ENCODE peak calls at places on chromosomes 13 and 19, in ten cellular contexts. F is right lobe of liver, K is IMR-90, Q is ovary, G is uterus, Z is tibial nerve, U is H1, L is Peyer's patch, I is adrenal gland, E is stomach. J is an unnamed sample.

GRCh38 chr13:95300625-95301134 is 571 bp downstream of the ABCC4 start:
- DNase-seq in I (no peak), L (peak), Z (no peak), U (peak), Q (peak), E (peak), K (peak), F (peak), G (peak), J (peak)

GRCh38 chr13:99647593-99647980 is 146.3 kb downstream of the TM9SF2 start:
- DNase-seq in Z (no peak), K (no peak), G (no peak), I (no peak), F (no peak), L (no peak), Q (no peak), U (no peak), E (no peak), J (no peak)

GRCh38 chr19:28836366-28836765 is 376.6 kb downstream of the UQCRFS1 start:
- DNase-seq in Z (no peak), K (no peak), E (no peak), L (no peak), I (no peak), U (no peak), Q (no peak), G (no peak), F (no peak), J (no peak)

GRCh38 chr13:103497404-103497803 is 431.2 kb upstream of the SLC10A2 start:
- DNase-seq in F (no peak), K (no peak), Z (no peak), G (no peak), U (no peak), Q (no peak), I (no peak), L (no peak), E (no peak), J (no peak)

GRCh38 chr13:50080856-50081105 is 65.5 kb downstream of the KCNRG start:
- DNase-seq in F (no peak), E (no peak), K (peak), I (no peak), Q (no peak), L (no peak), G (no peak), U (no peak), Z (no peak), J (no peak)

GRCh38 chr13:98677398-98677797 is 75.1 kb downstream of the SLC15A1 start:
- DNase-seq in Q (no peak), U (no peak), I (no peak), K (peak), E (no peak), G (no peak), Z (no peak), L (no peak), F (no peak), J (no peak)

GRCh38 chr19:42125536-42125935 is 6.7 kb downstream of the POU2F2 start:
- DNase-seq in F (no peak), I (no peak), K (no peak), L (no peak), Q (no peak), U (no peak), Z (no peak), G (no peak), E (no peak), J (no peak)

GRCh38 chr13:91184244-91184926 is 163.1 kb upstream of the MIR17HG start:
- DNase-seq in L (no peak), I (no peak), E (no peak), U (no peak), K (no peak), G (no peak), Q (no peak), F (no peak), Z (no peak), J (no peak)

GRCh38 chr13:40494932-40495619 is 171.4 kb downstream of the FOXO1 start:
- DNase-seq in Q (no peak), L (no peak), F (no peak), K (no peak), I (peak), U (no peak), G (no peak), Z (no peak), E (no peak), J (no peak)

GRCh38 chr19:44824758-44825157 is 15.9 kb downstream of the BCAM start:
- DNase-seq in E (no peak), Q (no peak), L (no peak), G (no peak), I (no peak), F (no peak), Z (no peak), U (no peak), K (no peak), J (no peak)

GRCh38 chr19:980133-980998 is 3.8 kb upstream of the WDR18 start:
- DNase-seq in G (no peak), K (no peak), L (no peak), E (no peak), Q (no peak), F (peak), U (peak), I (no peak), Z (no peak), J (no peak)

GRCh38 chr19:982567-983170 is 1.5 kb upstream of the WDR18 start:
- DNase-seq in F (peak), K (peak), U (peak), I (peak), E (peak), G (peak), L (peak), Q (peak), Z (no peak), J (peak)

GRCh38 chr19:988081-988480 is 3.9 kb downstream of the WDR18 start:
- DNase-seq in F (no peak), K (no peak), E (no peak), G (no peak), U (no peak), I (no peak), L (no peak), Z (no peak), Q (peak), J (no peak)

GRCh38 chr19:986083-986482 is 1.9 kb downstream of the WDR18 start:
- DNase-seq in L (no peak), K (no peak), Q (peak), G (no peak), I (no peak), U (no peak), F (no peak), Z (no peak), E (no peak), J (no peak)

GRCh38 chr19:984165-984967 is at the start of gene WDR18:
- DNase-seq in L (peak), G (peak), Z (peak), E (peak), Q (peak), F (peak), K (peak), U (peak), I (peak), J (peak)
- TF ChIP-seq POLR2A in L (peak), G (peak), Z (peak), E (peak), Q (peak), F (peak), K (peak), U (peak), I (peak), J (no peak)

GRCh38 chr19:58400638-58400915 is 5.1 kb downstream of the RNF225 start:
- DNase-seq in Q (no peak), U (no peak), I (no peak), L (no peak), K (no peak), G (no peak), F (no peak), Z (no peak), E (no peak), J (no peak)

GRCh38 chr19:58401825-58402433 is 6.5 kb downstream of the RNF225 start:
- DNase-seq in Q (no peak), Z (no peak), G (no peak), K (no peak), I (no peak), F (no peak), L (no peak), U (no peak), E (no peak), J (no peak)

GRCh38 chr19:58400916-58401824 is 5.7 kb downstream of the RNF225 start:
- DNase-seq in E (peak), L (peak), Z (peak), U (peak), I (peak), K (peak), Q (peak), F (peak), G (peak), J (peak)

GRCh38 chr19:58398545-58398944 is 3.1 kb downstream of the RNF225 start:
- DNase-seq in Q (no peak), U (no peak), F (no peak), G (no peak), E (no peak), K (no peak), I (no peak), L (no peak), Z (no peak), J (no peak)

GRCh38 chr19:58399903-58400637 is 4.6 kb downstream of the RNF225 start:
- DNase-seq in U (no peak), G (no peak), I (peak), Q (no peak), K (no peak), F (no peak), Z (no peak), E (no peak), L (no peak), J (no peak)
- H3K4me3 ChIP-seq in U (peak), G (peak), I (no peak), Q (peak), K (peak), F (no peak), Z (no peak), E (peak), L (peak), J (peak)

DNA sequence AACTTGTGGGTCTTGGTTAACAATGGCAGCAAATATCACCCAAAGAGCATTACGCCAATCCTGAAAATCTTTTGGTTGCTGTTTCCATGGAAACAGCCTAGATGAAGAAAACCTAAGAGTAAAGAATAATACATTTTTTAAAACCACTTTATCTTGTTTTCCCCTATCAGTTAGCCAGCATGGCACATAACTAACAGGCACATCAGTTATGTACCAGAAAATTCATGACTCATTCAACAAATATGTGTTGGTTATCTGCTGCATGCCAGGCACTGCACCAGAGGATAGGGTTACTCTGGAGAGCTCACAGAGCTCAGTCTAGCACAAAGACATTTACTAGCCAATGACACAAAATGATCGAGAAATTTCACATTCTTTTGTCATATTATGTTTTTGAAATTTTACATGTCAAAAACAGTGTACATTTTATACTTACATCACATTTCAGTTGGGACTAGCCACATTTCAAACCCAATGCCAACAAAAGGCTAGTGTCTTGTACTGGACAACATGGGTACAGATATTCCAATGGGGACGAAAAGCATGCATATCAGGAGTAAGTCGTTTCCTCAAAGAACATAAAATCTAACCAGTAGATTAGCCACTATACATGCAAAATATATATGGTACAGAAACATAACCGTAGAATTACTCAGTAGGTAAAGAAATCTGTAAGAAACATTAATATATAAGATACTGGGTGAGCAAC is 20.3 kb downstream of the LNX2 start:
- DNase-seq in Q (no peak), L (no peak), Z (no peak), F (no peak), I (no peak), K (peak), E (peak), G (no peak), U (no peak), J (peak)
- TF ChIP-seq POLR2A in Q (no peak), L (no peak), Z (no peak), F (no peak), I (no peak), K (no peak), E (no peak), G (no peak), U (no peak), J (no peak)

GRCh38 chr19:18751571-18751970 is 39.5 kb downstream of the COMP start:
- DNase-seq in Q (no peak), U (no peak), E (no peak), Z (no peak), L (no peak), F (no peak), I (no peak), K (no peak), G (no peak), J (no peak)
- H3K4me3 ChIP-seq in Q (no peak), U (no peak), E (no peak), Z (no peak), L (no peak), F (no peak), I (no peak), K (no peak), G (no peak), J (no peak)